ENCODE peak calls at places on chromosomes 11 and 22, in ten cellular contexts. L is IMR-90, Z is WTC11, Q is sigmoid colon, V is thoracic aorta, S is pancreas, W is brain microvascular endothelial cell, N is nephron progenitor cell, B is epithelial cell of esophagus, I is PC-9. O is an unnamed sample.

GRCh38 chr11:44880511-44880910 is 70.2 kb downstream of the TP53I11 start:
- DNase-seq in L (no peak), Z (no peak), Q (no peak), V (no peak), S (no peak), W (no peak), N (no peak), B (no peak), I (no peak), O (no peak)

GRCh38 chr11:114340311-114341131 is 44.3 kb downstream of the NNMT start:
- DNase-seq in L (peak; percentile 82), Z (peak; percentile 41), Q (peak; percentile 81), V (no peak), S (peak; percentile 54), W (peak; percentile 47), N (peak; percentile 40), B (peak; percentile 69), I (peak; percentile 74), O (no peak)

GRCh38 chr11:31801298-31801702 is 9.8 kb downstream of the PAX6 start:
- DNase-seq in L (no peak), Z (no peak), Q (no peak), V (no peak), S (no peak), W (no peak), N (no peak), B (no peak), I (no peak), O (peak; percentile 11)

GRCh38 chr22:29073618-29074275 is 912 bp downstream of the KREMEN1 start:
- DNase-seq in L (no peak), Z (peak; percentile 73), Q (no peak), V (no peak), S (peak; percentile 83), W (no peak), N (peak; percentile 72), B (peak; percentile 57), I (no peak), O (peak; percentile 38)

GRCh38 chr11:105862736-105863367 is 159.2 kb downstream of the MSANTD4 start:
- DNase-seq in L (peak; percentile 68), Z (no peak), Q (no peak), V (no peak), S (no peak), W (peak; percentile 52), N (no peak), B (peak; percentile 64), I (no peak), O (peak; percentile 7)

GRCh38 chr22:36311386-36312085 is 58.6 kb downstream of the APOL1 start:
- DNase-seq in L (peak; percentile 37), Z (no peak), Q (no peak), V (no peak), S (no peak), W (no peak), N (no peak), B (no peak), I (peak; percentile 78), O (no peak)

GRCh38 chr11:113373306-113373705 is 14.3 kb upstream of the ANKK1 start:
- DNase-seq in L (peak; percentile 64), Z (no peak), Q (no peak), V (no peak), S (no peak), W (peak; percentile 15), N (no peak), B (peak; percentile 91), I (no peak), O (no peak)

GRCh38 chr11:45045692-45046471 is 95.2 kb upstream of the TP53I11 start:
- DNase-seq in L (peak; percentile 50), Z (no peak), Q (peak; percentile 84), V (no peak), S (no peak), W (peak; percentile 39), N (no peak), B (peak; percentile 77), I (peak; percentile 49), O (no peak)

GRCh38 chr22:32527756-32528155 is 53.1 kb downstream of the FBXO7 start:
- DNase-seq in L (no peak), Z (no peak), Q (no peak), V (no peak), S (no peak), W (no peak), N (no peak), B (no peak), I (peak; percentile 4), O (no peak)

GRCh38 chr11:69956669-69957190 is 121.4 kb upstream of the ANO1 start:
- DNase-seq in L (no peak), Z (no peak), Q (no peak), V (no peak), S (peak; percentile 33), W (no peak), N (no peak), B (no peak), I (no peak), O (no peak)

GRCh38 chr22:24894220-24894975 is 52.1 kb downstream of the LHFPL7 start:
- DNase-seq in L (peak; percentile 68), Z (no peak), Q (peak; percentile 93), V (peak; percentile 73), S (peak; percentile 81), W (peak; percentile 95), N (peak; percentile 12), B (peak; percentile 96), I (peak; percentile 99), O (no peak)

GRCh38 chr22:49372530-49373288 is 455.0 kb downstream of the BRD1 start:
- DNase-seq in L (no peak), Z (peak; percentile 26), Q (no peak), V (no peak), S (no peak), W (peak; percentile 31), N (peak; percentile 26), B (no peak), I (peak; percentile 60), O (no peak)

GRCh38 chr11:119483341-119483880 is 60.4 kb upstream of the THY1 start:
- DNase-seq in L (no peak), Z (no peak), Q (no peak), V (no peak), S (peak; percentile 39), W (no peak), N (no peak), B (no peak), I (no peak), O (no peak)

DNA sequence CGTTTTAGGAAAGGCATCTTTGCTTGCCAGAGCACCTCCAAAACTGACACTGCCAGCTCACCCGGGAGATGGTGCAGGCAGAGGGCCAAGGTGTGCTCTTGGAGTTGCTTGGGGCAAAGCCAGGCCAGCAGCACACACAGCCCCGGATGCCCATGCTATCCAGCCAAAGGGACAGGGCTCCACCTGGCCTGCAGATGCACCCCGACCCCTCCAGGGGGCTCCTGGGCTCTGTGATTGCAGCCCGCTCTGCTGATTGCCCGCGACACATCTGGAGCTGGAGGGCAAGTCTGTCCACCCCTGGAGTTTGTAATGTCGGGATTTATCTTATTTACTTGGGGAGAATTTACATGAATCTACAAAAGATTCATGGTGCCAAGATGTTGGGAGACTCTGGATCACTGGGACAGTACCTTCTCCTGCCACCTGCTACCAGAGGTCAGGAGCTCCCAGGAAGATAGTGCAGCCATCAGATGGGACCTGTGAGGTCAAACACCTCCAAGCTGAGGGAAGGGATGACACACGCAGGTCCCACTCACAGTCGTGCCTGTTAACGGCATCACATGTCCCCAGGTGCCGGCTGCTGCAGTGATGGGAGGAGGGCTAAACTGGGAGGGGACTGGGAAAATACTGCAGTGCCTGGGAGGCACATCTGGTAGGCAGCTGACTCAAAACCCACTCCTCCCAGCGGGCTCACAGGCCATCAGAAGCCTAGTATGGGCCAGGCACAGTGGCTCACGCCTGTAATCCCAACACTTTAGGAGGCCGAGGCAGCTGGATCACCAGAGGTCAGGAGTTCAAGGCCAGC is 17.2 kb downstream of the CBX7 start:
- DNase-seq in L (no peak), Z (peak; percentile 90), Q (peak; percentile 89), V (no peak), S (no peak), W (peak; percentile 32), N (peak; percentile 82), B (peak; percentile 42), I (no peak), O (peak; percentile 70)
- TF ChIP-seq CTCF in L (peak; percentile 57), Z (peak; percentile 67), Q (peak; percentile 64), V (peak; percentile 15), S (no peak), W (peak; percentile 84), N (peak; percentile 82), B (peak; percentile 50), I (peak; percentile 78), O (no peak)

GRCh38 chr11:134562176-134562575 is 150.1 kb upstream of the B3GAT1 start:
- DNase-seq in L (no peak), Z (no peak), Q (peak; percentile 17), V (no peak), S (no peak), W (no peak), N (no peak), B (no peak), I (no peak), O (no peak)
- TF ChIP-seq CTCF in L (no peak), Z (no peak), Q (no peak), V (no peak), S (no peak), W (no peak), N (no peak), B (no peak), I (no peak), O (no peak)

DNA sequence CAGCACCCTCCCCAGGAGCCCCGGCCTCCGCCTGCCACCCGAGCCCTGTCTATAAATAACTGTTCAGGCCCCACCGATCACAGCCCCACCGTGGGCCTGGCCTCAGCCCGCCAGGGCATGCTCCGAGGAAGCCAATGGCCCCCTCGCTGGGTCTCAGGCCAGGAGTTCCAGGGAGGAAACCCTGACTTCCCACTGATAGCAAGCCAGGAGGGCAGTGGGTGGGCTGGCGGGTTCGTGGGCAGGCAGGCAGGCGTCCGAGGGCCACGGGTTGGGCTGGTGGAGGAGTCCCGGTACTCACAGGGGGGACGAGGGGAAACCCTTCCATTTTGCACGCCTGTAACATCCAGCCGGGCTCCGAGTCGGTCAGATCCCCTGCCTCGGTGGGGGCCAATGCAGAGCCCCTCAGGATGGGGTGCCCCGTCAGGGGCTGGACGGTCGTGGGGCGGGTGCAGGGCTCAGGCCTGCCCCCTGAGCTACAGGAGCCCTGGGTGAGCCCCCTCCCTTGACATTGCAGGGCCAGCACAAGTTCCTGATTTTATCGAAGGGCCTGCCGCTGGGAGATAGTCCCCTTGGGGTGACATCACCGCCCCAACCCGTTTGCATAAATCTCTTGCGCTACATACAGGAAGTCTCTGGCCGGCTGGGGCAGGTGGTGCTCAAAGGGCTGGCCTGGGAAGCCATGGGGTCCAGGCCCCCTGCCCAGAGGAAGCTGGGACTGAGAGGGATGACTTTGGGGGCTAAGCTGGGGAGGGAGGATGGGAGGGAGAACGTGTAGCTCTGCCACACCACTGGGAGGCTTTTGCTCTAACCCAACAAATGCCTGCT is at the start of gene SPI1:
- DNase-seq in L (no peak), Z (no peak), Q (peak; percentile 85), V (no peak), S (no peak), W (no peak), N (peak; percentile 46), B (no peak), I (peak; percentile 34), O (peak; percentile 90)
- TF ChIP-seq CTCF in L (no peak), Z (no peak), Q (no peak), V (no peak), S (no peak), W (no peak), N (no peak), B (no peak), I (no peak), O (no peak)

DNA sequence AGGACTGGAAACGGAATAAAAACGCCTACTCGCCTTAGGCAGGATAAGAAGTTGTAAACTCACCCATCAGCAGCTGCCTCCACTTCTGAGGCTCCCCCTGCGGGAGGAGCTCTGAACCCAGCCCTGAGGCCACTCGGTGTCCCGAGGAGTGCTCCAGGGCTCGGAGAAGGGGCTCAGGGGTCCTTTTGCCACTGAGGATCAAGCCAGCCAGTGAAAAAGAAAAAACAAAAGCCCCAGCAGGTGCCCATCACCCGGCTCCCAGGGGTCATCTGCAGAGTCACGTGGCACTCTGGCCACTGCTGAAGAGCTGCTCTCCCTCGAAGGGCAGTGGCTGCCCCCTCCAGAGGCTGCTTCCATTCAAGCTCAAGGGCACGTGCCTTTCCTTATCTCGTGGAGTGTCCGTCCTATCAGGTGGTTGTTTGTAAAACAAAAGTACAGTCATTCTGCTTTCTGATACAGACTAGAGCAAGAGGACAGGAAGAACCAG is 29.0 kb downstream of the NUP50 start:
- DNase-seq in L (no peak), Z (peak; percentile 48), Q (no peak), V (no peak), S (no peak), W (no peak), N (no peak), B (no peak), I (no peak), O (peak; percentile 25)
- TF ChIP-seq CTCF in L (peak; percentile 14), Z (no peak), Q (no peak), V (no peak), S (no peak), W (peak; percentile 51), N (no peak), B (no peak), I (no peak), O (no peak)